ENCODE peak calls at places on chromosomes 13 and 19, in ten cellular contexts. U is NCI-H748 treated with DMSO at 0.1 percent for 48 hours; Y is CD8-positive, alpha-beta T cell; X is body of pancreas; Q is T-helper 9 cell; A is T follicular helper cell; J is fibroblast of lung; D is sciatic nerve; W is iPS DF 6.9; G is cardiac muscle cell. O is an unnamed sample.
A peak's percentile ranks its signal among the peaks of the same experiment; 100 is the strongest.

GRCh38 chr13:97261254-97262015 is 39.3 kb downstream of the MBNL2 start:
- DNase-seq in J (no peak), G (no peak), D (no peak), W (no peak), U (no peak), X (no peak), A (no peak), Y (no peak), Q (peak; percentile 14), O (no peak)

GRCh38 chr19:34066007-34066656 is 106.2 kb upstream of the LSM14A start:
- DNase-seq in D (no peak), G (no peak), A (no peak), X (no peak), Y (no peak), J (no peak), W (no peak), Q (no peak), U (peak; percentile 51), O (no peak)

GRCh38 chr19:45768644-45769053 is 403 bp downstream of the SIX5 start:
- DNase-seq in Q (peak; percentile 25), U (no peak), X (peak; percentile 64), A (peak; percentile 18), D (no peak), Y (no peak), J (peak; percentile 55), G (peak; percentile 64), W (no peak), O (peak; percentile 28)

GRCh38 chr13:49927755-49928154 is 8.4 kb downstream of the SPRYD7 start:
- DNase-seq in X (no peak), G (peak; percentile 86), J (peak; percentile 52), A (no peak), D (no peak), Y (no peak), Q (no peak), W (no peak), U (no peak), O (no peak)

GRCh38 chr19:7869910-7870511 is 4.2 kb downstream of the PRR36 start:
- DNase-seq in X (peak; percentile 63), D (peak; percentile 77), Y (no peak), Q (peak; percentile 50), W (no peak), G (no peak), U (no peak), J (no peak), A (peak; percentile 58), O (peak; percentile 27)

GRCh38 chr19:40348961-40349507 is 539 bp downstream of the PLD3 start:
- DNase-seq in D (no peak), X (no peak), A (no peak), J (peak; percentile 65), Y (no peak), Q (no peak), G (peak; percentile 48), W (no peak), U (peak; percentile 55), O (no peak)

GRCh38 chr13:50081106-50081898 is 66.1 kb downstream of the KCNRG start:
- DNase-seq in D (peak; percentile 80), J (no peak), A (peak; percentile 26), G (peak; percentile 54), X (peak; percentile 57), W (no peak), U (no peak), Y (peak; percentile 64), Q (peak; percentile 38), O (peak; percentile 48)

GRCh38 chr19:7505288-7505681 is 10.6 kb upstream of the ZNF358 start:
- DNase-seq in Q (no peak), D (no peak), J (no peak), X (no peak), A (no peak), W (no peak), G (no peak), U (peak; percentile 20), Y (no peak), O (no peak)

GRCh38 chr13:80201686-80202085 is 139.2 kb downstream of the SPRY2 start:
- DNase-seq in X (no peak), G (no peak), Q (no peak), J (no peak), D (no peak), W (no peak), U (no peak), A (no peak), Y (no peak), O (no peak)

GRCh38 chr19:30162718-30163117 is 209.5 kb upstream of the ZNF536 start:
- DNase-seq in U (no peak), Y (no peak), G (no peak), Q (no peak), W (no peak), D (no peak), X (no peak), A (no peak), J (no peak), O (no peak)

GRCh38 chr13:46962286-46962941 is 65.6 kb upstream of the HTR2A start:
- DNase-seq in A (no peak), W (no peak), X (no peak), Y (no peak), U (no peak), Q (no peak), G (peak; percentile 6), D (no peak), J (peak; percentile 31), O (no peak)

GRCh38 chr13:59447846-59448620 is 715.7 kb downstream of the DIAPH3 start:
- DNase-seq in J (peak; percentile 32), U (no peak), G (peak; percentile 89), A (no peak), X (no peak), Q (no peak), Y (no peak), D (no peak), W (peak; percentile 91), O (no peak)

GRCh38 chr13:31846984-31847752 is 107.8 kb downstream of the RXFP2 start:
- DNase-seq in X (peak; percentile 10), Q (no peak), D (peak; percentile 56), G (peak; percentile 4), J (no peak), A (no peak), U (peak; percentile 70), Y (no peak), W (no peak), O (no peak)

GRCh38 chr13:97142452-97142851 is 79.7 kb upstream of the MBNL2 start:
- DNase-seq in D (no peak), U (no peak), W (peak; percentile 22), Y (no peak), A (no peak), Q (no peak), J (no peak), X (peak; percentile 45), G (peak; percentile 56), O (no peak)

GRCh38 chr19:13864513-13865242 is 12.3 kb upstream of the NANOS3 start:
- DNase-seq in Q (no peak), X (no peak), G (no peak), Y (no peak), W (no peak), U (no peak), J (no peak), D (no peak), A (no peak), O (no peak)

GRCh38 chr13:38348890-38349289 is 761 bp upstream of the UFM1 start:
- DNase-seq in U (peak; percentile 72), X (peak; percentile 15), Q (no peak), J (no peak), G (no peak), A (no peak), W (no peak), Y (no peak), D (no peak), O (no peak)

GRCh38 chr13:38223093-38223492 is 126.6 kb upstream of the UFM1 start:
- DNase-seq in A (no peak), G (peak; percentile 64), Q (no peak), X (no peak), U (peak; percentile 47), J (peak; percentile 29), Y (no peak), D (no peak), W (peak; percentile 25), O (no peak)

GRCh38 chr19:13103585-13103923 is 896 bp upstream of the LYL1 start:
- DNase-seq in U (no peak), X (no peak), A (no peak), Y (no peak), G (no peak), Q (no peak), W (no peak), J (no peak), D (no peak), O (no peak)

GRCh38 chr19:30268601-30269000 is 103.6 kb upstream of the ZNF536 start:
- DNase-seq in W (no peak), Y (no peak), U (no peak), A (no peak), Q (no peak), D (no peak), G (no peak), X (no peak), J (no peak), O (no peak)

GRCh38 chr19:39805120-39805519 is 26.5 kb downstream of the LEUTX start:
- DNase-seq in U (no peak), J (peak; percentile 6), Y (no peak), Q (no peak), D (no peak), X (no peak), W (no peak), G (no peak), A (no peak), O (no peak)

GRCh38 chr19:23822735-23823134 is 64.0 kb upstream of the ZNF681 start:
- DNase-seq in Q (no peak), X (no peak), J (no peak), G (no peak), U (no peak), Y (no peak), D (no peak), A (no peak), W (no peak), O (no peak)

GRCh38 chr19:32404939-32405430 is 585 bp upstream of the DPY19L3 start:
- DNase-seq in W (no peak), X (peak; percentile 72), G (peak; percentile 52), U (peak; percentile 72), D (peak; percentile 82), Y (no peak), J (peak; percentile 43), Q (no peak), A (no peak), O (no peak)

GRCh38 chr19:4057913-4058695 is 8.6 kb downstream of the ZBTB7A start:
- DNase-seq in W (no peak), X (peak; percentile 67), D (peak; percentile 90), G (peak; percentile 89), Y (no peak), A (no peak), U (no peak), J (peak; percentile 93), Q (no peak), O (no peak)

GRCh38 chr19:54707932-54708331 is 16.3 kb upstream of the KIR3DL3 start:
- DNase-seq in U (no peak), G (no peak), J (no peak), Y (no peak), W (no peak), X (no peak), D (no peak), A (no peak), Q (no peak), O (peak; percentile 21)

GRCh38 chr19:657611-658010 is 5.4 kb downstream of the RNF126 start:
- DNase-seq in D (no peak), Q (no peak), G (no peak), U (no peak), Y (no peak), A (no peak), J (no peak), W (no peak), X (no peak), O (no peak)

GRCh38 chr13:28755546-28755870 is 36.7 kb upstream of the SLC46A3 start:
- DNase-seq in D (no peak), U (no peak), Y (no peak), A (no peak), W (no peak), G (no peak), X (no peak), J (no peak), Q (no peak), O (no peak)

GRCh38 chr13:39676315-39676876 is 20.9 kb downstream of the COG6 start:
- DNase-seq in Q (no peak), W (peak; percentile 9), D (no peak), U (peak; percentile 44), X (no peak), G (peak; percentile 74), Y (no peak), A (no peak), J (peak; percentile 68), O (no peak)

O was measured in activated T-helper 2 cell treated with anti-CD3 and anti-CD28 coated beads, Interferon-gamma antibody, Interleukin-2, Interleukin-4, amounts not matched to agents 10 μg/mL and 5 μg/mL and 100 μg/mL, durations not matched to agents 14 hours and 24 hours and 36 hours.